ENCODE peak calls at places on chromosomes 6 and 20, in eight cellular contexts. One of them, this sample, is unnamed.

GRCh38 chr20:60137657-60138245 is 179.5 kb downstream of the CDH26 start:
- DNase-seq in heart right ventricle: no peak
- DNase-seq in AG04449: no peak
- DNase-seq in left ventricle myocardium inferior: no peak
- DNase-seq in IMR-90: peak
- DNase-seq in ascending aorta: no peak
- DNase-seq in HL-60: no peak
- DNase-seq in cardiac fibroblast: peak
- DNase-seq in this sample: peak

GRCh38 chr6:30908700-30909099 is 693 bp downstream of the GTF2H4 start:
- DNase-seq in AG04449: no peak
- DNase-seq in cardiac fibroblast: no peak
- DNase-seq in heart right ventricle: no peak
- DNase-seq in left ventricle myocardium inferior: no peak
- DNase-seq in IMR-90: no peak
- DNase-seq in HL-60: no peak
- DNase-seq in ascending aorta: no peak
- DNase-seq in this sample: no peak

GRCh38 chr20:31602779-31603441 is 2.2 kb upstream of the ID1 start:
- DNase-seq in heart right ventricle: no peak
- DNase-seq in left ventricle myocardium inferior: no peak
- DNase-seq in cardiac fibroblast: peak
- DNase-seq in IMR-90: peak
- DNase-seq in AG04449: no peak
- DNase-seq in HL-60: peak
- DNase-seq in ascending aorta: no peak
- DNase-seq in this sample: peak

GRCh38 chr6:119445666-119446622 is 96.4 kb upstream of the MAN1A1 start:
- DNase-seq in left ventricle myocardium inferior: no peak
- DNase-seq in ascending aorta: no peak
- DNase-seq in heart right ventricle: no peak
- DNase-seq in IMR-90: peak
- DNase-seq in AG04449: no peak
- DNase-seq in cardiac fibroblast: peak
- DNase-seq in HL-60: no peak
- DNase-seq in this sample: peak

GRCh38 chr6:33297956-33298772 is 578 bp downstream of the RGL2 start:
- DNase-seq in left ventricle myocardium inferior: no peak
- DNase-seq in IMR-90: peak
- DNase-seq in cardiac fibroblast: peak
- DNase-seq in HL-60: peak
- DNase-seq in ascending aorta: no peak
- DNase-seq in heart right ventricle: peak
- DNase-seq in AG04449: no peak
- DNase-seq in this sample: peak

GRCh38 chr6:159790947-159791598 is 806 bp downstream of the MRPL18 start:
- DNase-seq in ascending aorta: no peak
- DNase-seq in heart right ventricle: no peak
- DNase-seq in cardiac fibroblast: no peak
- DNase-seq in IMR-90: no peak
- DNase-seq in left ventricle myocardium inferior: no peak
- DNase-seq in HL-60: no peak
- DNase-seq in AG04449: no peak
- DNase-seq in this sample: peak

GRCh38 chr6:20802596-20802995 is 268.3 kb downstream of the CDKAL1 start:
- DNase-seq in left ventricle myocardium inferior: no peak
- DNase-seq in IMR-90: peak
- DNase-seq in ascending aorta: no peak
- DNase-seq in HL-60: no peak
- DNase-seq in cardiac fibroblast: no peak
- DNase-seq in heart right ventricle: no peak
- DNase-seq in AG04449: no peak
- DNase-seq in this sample: no peak

GRCh38 chr20:53133134-53133533 is 161.0 kb downstream of the TSHZ2 start:
- DNase-seq in left ventricle myocardium inferior: no peak
- DNase-seq in HL-60: no peak
- DNase-seq in AG04449: no peak
- DNase-seq in cardiac fibroblast: no peak
- DNase-seq in ascending aorta: no peak
- DNase-seq in IMR-90: no peak
- DNase-seq in heart right ventricle: no peak
- DNase-seq in this sample: no peak

GRCh38 chr6:34179106-34179720 is 33.3 kb upstream of the GRM4 start:
- DNase-seq in IMR-90: no peak
- DNase-seq in HL-60: no peak
- DNase-seq in cardiac fibroblast: no peak
- DNase-seq in AG04449: no peak
- DNase-seq in ascending aorta: no peak
- DNase-seq in left ventricle myocardium inferior: no peak
- DNase-seq in heart right ventricle: no peak
- DNase-seq in this sample: no peak

GRCh38 chr20:57998276-57998675 is 230.2 kb downstream of the ANKRD60 start:
- DNase-seq in IMR-90: no peak
- DNase-seq in ascending aorta: no peak
- DNase-seq in left ventricle myocardium inferior: no peak
- DNase-seq in cardiac fibroblast: no peak
- DNase-seq in AG04449: no peak
- DNase-seq in HL-60: no peak
- DNase-seq in heart right ventricle: no peak
- DNase-seq in this sample: no peak

GRCh38 chr6:126657556-126658129 is 317.7 kb downstream of the CENPW start:
- DNase-seq in HL-60: no peak
- DNase-seq in heart right ventricle: no peak
- DNase-seq in cardiac fibroblast: peak
- DNase-seq in IMR-90: peak
- DNase-seq in left ventricle myocardium inferior: no peak
- DNase-seq in AG04449: no peak
- DNase-seq in ascending aorta: no peak
- DNase-seq in this sample: peak

GRCh38 chr6:121222656-121223055 is 111.6 kb downstream of the TBC1D32 start:
- DNase-seq in cardiac fibroblast: peak
- DNase-seq in AG04449: peak
- DNase-seq in left ventricle myocardium inferior: no peak
- DNase-seq in heart right ventricle: no peak
- DNase-seq in ascending aorta: no peak
- DNase-seq in HL-60: no peak
- DNase-seq in IMR-90: peak
- DNase-seq in this sample: peak

GRCh38 chr6:27213544-27214125 is 33.9 kb upstream of the PRSS16 start:
- DNase-seq in HL-60: no peak
- DNase-seq in cardiac fibroblast: peak
- DNase-seq in left ventricle myocardium inferior: no peak
- DNase-seq in heart right ventricle: no peak
- DNase-seq in IMR-90: peak
- DNase-seq in ascending aorta: no peak
- DNase-seq in AG04449: no peak
- DNase-seq in this sample: peak

GRCh38 chr6:160667854-160668481 is 3.9 kb upstream of the LPA start:
- DNase-seq in IMR-90: no peak
- DNase-seq in AG04449: no peak
- DNase-seq in left ventricle myocardium inferior: no peak
- DNase-seq in HL-60: peak
- DNase-seq in ascending aorta: no peak
- DNase-seq in cardiac fibroblast: peak
- DNase-seq in heart right ventricle: no peak
- DNase-seq in this sample: peak

GRCh38 chr6:37514377-37514776 is 14.7 kb upstream of the CCDC167 start:
- DNase-seq in HL-60: no peak
- DNase-seq in AG04449: no peak
- DNase-seq in IMR-90: peak
- DNase-seq in ascending aorta: no peak
- DNase-seq in cardiac fibroblast: peak
- DNase-seq in left ventricle myocardium inferior: no peak
- DNase-seq in heart right ventricle: no peak
- DNase-seq in this sample: peak

GRCh38 chr6:19988555-19988954 is 151.4 kb downstream of the ID4 start:
- DNase-seq in ascending aorta: no peak
- DNase-seq in AG04449: no peak
- DNase-seq in cardiac fibroblast: peak
- DNase-seq in IMR-90: peak
- DNase-seq in left ventricle myocardium inferior: no peak
- DNase-seq in heart right ventricle: no peak
- DNase-seq in HL-60: no peak
- DNase-seq in this sample: peak

GRCh38 chr20:40431112-40431511 is 257.9 kb downstream of the MAFB start:
- DNase-seq in HL-60: no peak
- DNase-seq in IMR-90: no peak
- DNase-seq in left ventricle myocardium inferior: no peak
- DNase-seq in cardiac fibroblast: no peak
- DNase-seq in heart right ventricle: no peak
- DNase-seq in AG04449: no peak
- DNase-seq in ascending aorta: no peak
- DNase-seq in this sample: peak

GRCh38 chr6:109958626-109959025 is 19.5 kb upstream of the GPR6 start:
- DNase-seq in heart right ventricle: no peak
- DNase-seq in AG04449: no peak
- DNase-seq in IMR-90: no peak
- DNase-seq in HL-60: no peak
- DNase-seq in cardiac fibroblast: no peak
- DNase-seq in left ventricle myocardium inferior: no peak
- DNase-seq in ascending aorta: no peak
- DNase-seq in this sample: no peak

GRCh38 chr20:37651932-37652331 is 41.9 kb upstream of the CTNNBL1 start:
- DNase-seq in left ventricle myocardium inferior: peak
- DNase-seq in ascending aorta: no peak
- DNase-seq in IMR-90: no peak
- DNase-seq in AG04449: no peak
- DNase-seq in cardiac fibroblast: peak
- DNase-seq in HL-60: no peak
- DNase-seq in heart right ventricle: peak
- DNase-seq in this sample: peak

GRCh38 chr6:163730496-163731210 is 316.1 kb downstream of the QKI start:
- DNase-seq in HL-60: no peak
- DNase-seq in heart right ventricle: no peak
- DNase-seq in AG04449: no peak
- DNase-seq in left ventricle myocardium inferior: no peak
- DNase-seq in ascending aorta: no peak
- DNase-seq in IMR-90: no peak
- DNase-seq in cardiac fibroblast: no peak
- DNase-seq in this sample: no peak

GRCh38 chr6:163731215-163732013 is 316.9 kb downstream of the QKI start:
- DNase-seq in ascending aorta: no peak
- DNase-seq in left ventricle myocardium inferior: no peak
- DNase-seq in AG04449: no peak
- DNase-seq in heart right ventricle: no peak
- DNase-seq in IMR-90: no peak
- DNase-seq in HL-60: no peak
- DNase-seq in cardiac fibroblast: no peak
- DNase-seq in this sample: no peak

GRCh38 chr6:163726037-163726695 is 311.6 kb downstream of the QKI start:
- DNase-seq in left ventricle myocardium inferior: no peak
- DNase-seq in IMR-90: no peak
- DNase-seq in AG04449: no peak
- DNase-seq in heart right ventricle: no peak
- DNase-seq in HL-60: no peak
- DNase-seq in ascending aorta: no peak
- DNase-seq in cardiac fibroblast: no peak
- DNase-seq in this sample: no peak

GRCh38 chr6:163728442-163729126 is 314.1 kb downstream of the QKI start:
- DNase-seq in ascending aorta: no peak
- DNase-seq in AG04449: no peak
- DNase-seq in IMR-90: no peak
- DNase-seq in left ventricle myocardium inferior: no peak
- DNase-seq in cardiac fibroblast: no peak
- DNase-seq in HL-60: no peak
- DNase-seq in heart right ventricle: no peak
- DNase-seq in this sample: no peak

GRCh38 chr6:163729127-163729872 is 314.8 kb downstream of the QKI start:
- DNase-seq in AG04449: no peak
- DNase-seq in IMR-90: no peak
- DNase-seq in left ventricle myocardium inferior: no peak
- DNase-seq in ascending aorta: no peak
- DNase-seq in heart right ventricle: no peak
- DNase-seq in cardiac fibroblast: no peak
- DNase-seq in HL-60: no peak
- DNase-seq in this sample: no peak
- TF ChIP-seq CTCF in AG04449: no peak
- TF ChIP-seq CTCF in IMR-90: no peak
- TF ChIP-seq CTCF in left ventricle myocardium inferior: no peak
- TF ChIP-seq CTCF in ascending aorta: no peak
- TF ChIP-seq CTCF in heart right ventricle: no peak
- TF ChIP-seq CTCF in cardiac fibroblast: no peak
- TF ChIP-seq CTCF in HL-60: no peak
- TF ChIP-seq CTCF in this sample: no peak

DNA sequence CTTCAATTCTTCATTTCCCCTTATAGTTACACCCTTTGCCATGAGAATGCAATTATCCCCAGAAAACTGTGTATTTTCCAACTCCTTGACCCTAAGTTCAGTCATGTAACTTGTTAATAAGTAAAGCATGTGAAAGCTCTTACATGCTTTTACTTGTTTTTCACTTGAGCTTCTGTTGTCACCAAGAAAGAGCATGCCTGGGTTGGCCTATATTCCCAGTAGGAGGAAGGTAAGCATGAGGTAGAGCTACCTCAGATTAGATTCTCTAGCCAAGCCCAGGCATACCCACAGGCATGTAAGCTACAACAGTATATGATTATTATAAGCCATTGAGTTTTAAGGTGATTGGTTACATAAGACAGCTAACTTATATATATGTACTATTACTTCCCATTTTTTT is 101.7 kb upstream of the SMLR1 start:
- DNase-seq in ascending aorta: no peak
- DNase-seq in AG04449: no peak
- DNase-seq in cardiac fibroblast: no peak
- DNase-seq in left ventricle myocardium inferior: no peak
- DNase-seq in IMR-90: no peak
- DNase-seq in heart right ventricle: no peak
- DNase-seq in HL-60: no peak
- DNase-seq in this sample: peak
- H3K4me3 ChIP-seq in ascending aorta: no peak
- H3K4me3 ChIP-seq in AG04449: no peak
- H3K4me3 ChIP-seq in cardiac fibroblast: no peak
- H3K4me3 ChIP-seq in left ventricle myocardium inferior: no peak
- H3K4me3 ChIP-seq in IMR-90: no peak
- H3K4me3 ChIP-seq in heart right ventricle: no peak
- H3K4me3 ChIP-seq in HL-60: no peak
- H3K4me3 ChIP-seq in this sample: no peak

GRCh38 chr20:46965477-46965876 is 70.8 kb downstream of the EYA2 start:
- DNase-seq in IMR-90: no peak
- DNase-seq in cardiac fibroblast: no peak
- DNase-seq in HL-60: no peak
- DNase-seq in AG04449: no peak
- DNase-seq in heart right ventricle: no peak
- DNase-seq in left ventricle myocardium inferior: no peak
- DNase-seq in ascending aorta: no peak
- DNase-seq in this sample: peak
- TF ChIP-seq CTCF in IMR-90: no peak
- TF ChIP-seq CTCF in cardiac fibroblast: no peak
- TF ChIP-seq CTCF in HL-60: no peak
- TF ChIP-seq CTCF in AG04449: no peak
- TF ChIP-seq CTCF in heart right ventricle: no peak
- TF ChIP-seq CTCF in left ventricle myocardium inferior: no peak
- TF ChIP-seq CTCF in ascending aorta: no peak
- TF ChIP-seq CTCF in this sample: no peak

DNA sequence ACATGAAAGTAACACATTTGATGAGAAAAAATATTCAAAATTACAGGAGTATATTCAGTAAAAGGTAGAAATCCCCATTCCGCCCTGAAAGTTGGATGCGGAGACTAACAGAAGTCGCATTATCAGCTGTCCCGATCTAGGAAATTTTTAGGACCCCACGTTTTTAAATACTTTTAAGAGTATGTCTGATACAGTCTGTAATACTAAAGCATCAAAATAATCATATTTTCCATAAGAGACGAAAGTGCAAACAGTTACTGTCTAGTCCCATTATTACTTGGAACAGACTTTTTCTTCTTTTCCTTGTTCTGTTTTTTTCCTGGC is 642 bp downstream of the PLAGL1 start:
- DNase-seq in heart right ventricle: no peak
- DNase-seq in IMR-90: no peak
- DNase-seq in HL-60: no peak
- DNase-seq in cardiac fibroblast: peak
- DNase-seq in AG04449: no peak
- DNase-seq in left ventricle myocardium inferior: no peak
- DNase-seq in ascending aorta: no peak
- DNase-seq in this sample: no peak
- H3K4me3 ChIP-seq in heart right ventricle: peak
- H3K4me3 ChIP-seq in IMR-90: peak
- H3K4me3 ChIP-seq in HL-60: peak
- H3K4me3 ChIP-seq in cardiac fibroblast: peak
- H3K4me3 ChIP-seq in AG04449: peak
- H3K4me3 ChIP-seq in left ventricle myocardium inferior: peak
- H3K4me3 ChIP-seq in ascending aorta: peak
- H3K4me3 ChIP-seq in this sample: peak